ENCODE peak calls at places on chromosomes 6 and 20, in four cellular contexts. One of them, this sample, is unnamed.

GRCh38 chr6:134683783-134684765 is 265.8 kb downstream of the ALDH8A1 start:
- DNase-seq in AG09309: no peak
- DNase-seq in stimulated activated naive B cell treated with anti-CD40 and anti-IgM and Interleukin-4, amounts not matched to agents 10 μg/mL and 1 μg/mL and 100 μg/mL, for 72 hours: no peak
- DNase-seq in amygdala: no peak
- DNase-seq in this sample: no peak

GRCh38 chr6:63349401-63349800 is 29.6 kb upstream of the LGSN start:
- DNase-seq in AG09309: no peak
- DNase-seq in stimulated activated naive B cell treated with anti-CD40 and anti-IgM and Interleukin-4, amounts not matched to agents 10 μg/mL and 1 μg/mL and 100 μg/mL, for 72 hours: no peak
- DNase-seq in amygdala: no peak
- DNase-seq in this sample: no peak

GRCh38 chr6:154414021-154414813 is 57.6 kb upstream of the IPCEF1 start:
- DNase-seq in AG09309: no peak
- DNase-seq in stimulated activated naive B cell treated with anti-CD40 and anti-IgM and Interleukin-4, amounts not matched to agents 10 μg/mL and 1 μg/mL and 100 μg/mL, for 72 hours: no peak
- DNase-seq in amygdala: no peak
- DNase-seq in this sample: no peak

GRCh38 chr6:60679175-60679574 is 1606.8 kb downstream of the KHDRBS2 start:
- DNase-seq in AG09309: no peak
- DNase-seq in stimulated activated naive B cell treated with anti-CD40 and anti-IgM and Interleukin-4, amounts not matched to agents 10 μg/mL and 1 μg/mL and 100 μg/mL, for 72 hours: no peak
- DNase-seq in amygdala: no peak
- DNase-seq in this sample: no peak

GRCh38 chr6:7580927-7581618 is 8.9 kb upstream of the SNRNP48 start:
- DNase-seq in AG09309: no peak
- DNase-seq in stimulated activated naive B cell treated with anti-CD40 and anti-IgM and Interleukin-4, amounts not matched to agents 10 μg/mL and 1 μg/mL and 100 μg/mL, for 72 hours: no peak
- DNase-seq in amygdala: no peak
- DNase-seq in this sample: no peak

GRCh38 chr6:117781550-117781949 is 106.3 kb downstream of the NUS1 start:
- DNase-seq in AG09309: no peak
- DNase-seq in stimulated activated naive B cell treated with anti-CD40 and anti-IgM and Interleukin-4, amounts not matched to agents 10 μg/mL and 1 μg/mL and 100 μg/mL, for 72 hours: no peak
- DNase-seq in amygdala: no peak
- DNase-seq in this sample: no peak

GRCh38 chr6:5004373-5005037 is 668 bp upstream of the RPP40 start:
- DNase-seq in AG09309: no peak
- DNase-seq in stimulated activated naive B cell treated with anti-CD40 and anti-IgM and Interleukin-4, amounts not matched to agents 10 μg/mL and 1 μg/mL and 100 μg/mL, for 72 hours: no peak
- DNase-seq in amygdala: no peak
- DNase-seq in this sample: no peak

GRCh38 chr6:109767961-109768360 is 76.9 kb downstream of the FIG4 start:
- DNase-seq in AG09309: no peak
- DNase-seq in stimulated activated naive B cell treated with anti-CD40 and anti-IgM and Interleukin-4, amounts not matched to agents 10 μg/mL and 1 μg/mL and 100 μg/mL, for 72 hours: no peak
- DNase-seq in amygdala: no peak
- DNase-seq in this sample: no peak

GRCh38 chr6:80145509-80145908 is 39.0 kb downstream of the BCKDHB start:
- DNase-seq in AG09309: no peak
- DNase-seq in stimulated activated naive B cell treated with anti-CD40 and anti-IgM and Interleukin-4, amounts not matched to agents 10 μg/mL and 1 μg/mL and 100 μg/mL, for 72 hours: no peak
- DNase-seq in amygdala: no peak
- DNase-seq in this sample: no peak

GRCh38 chr6:108914235-108915022 is 66.2 kb downstream of the ARMC2 start:
- DNase-seq in AG09309: no peak
- DNase-seq in stimulated activated naive B cell treated with anti-CD40 and anti-IgM and Interleukin-4, amounts not matched to agents 10 μg/mL and 1 μg/mL and 100 μg/mL, for 72 hours: no peak
- DNase-seq in amygdala: no peak
- DNase-seq in this sample: peak

GRCh38 chr6:624979-625378 is 31.9 kb downstream of the HUS1B start:
- DNase-seq in AG09309: no peak
- DNase-seq in stimulated activated naive B cell treated with anti-CD40 and anti-IgM and Interleukin-4, amounts not matched to agents 10 μg/mL and 1 μg/mL and 100 μg/mL, for 72 hours: no peak
- DNase-seq in amygdala: no peak
- DNase-seq in this sample: no peak

GRCh38 chr20:4962257-4962855 is 39.0 kb downstream of the SLC23A2 start:
- DNase-seq in AG09309: no peak
- DNase-seq in stimulated activated naive B cell treated with anti-CD40 and anti-IgM and Interleukin-4, amounts not matched to agents 10 μg/mL and 1 μg/mL and 100 μg/mL, for 72 hours: no peak
- DNase-seq in amygdala: no peak
- DNase-seq in this sample: no peak

GRCh38 chr6:17313971-17314370 is 32.8 kb downstream of the RBM24 start:
- DNase-seq in AG09309: no peak
- DNase-seq in stimulated activated naive B cell treated with anti-CD40 and anti-IgM and Interleukin-4, amounts not matched to agents 10 μg/mL and 1 μg/mL and 100 μg/mL, for 72 hours: no peak
- DNase-seq in amygdala: no peak
- DNase-seq in this sample: no peak

GRCh38 chr20:41386502-41387427 is 20.1 kb upstream of the EMILIN3 start:
- DNase-seq in AG09309: peak
- DNase-seq in stimulated activated naive B cell treated with anti-CD40 and anti-IgM and Interleukin-4, amounts not matched to agents 10 μg/mL and 1 μg/mL and 100 μg/mL, for 72 hours: no peak
- DNase-seq in amygdala: no peak
- DNase-seq in this sample: no peak

GRCh38 chr6:30500421-30501069 is 11.2 kb downstream of the HLA-E start:
- DNase-seq in AG09309: no peak
- DNase-seq in stimulated activated naive B cell treated with anti-CD40 and anti-IgM and Interleukin-4, amounts not matched to agents 10 μg/mL and 1 μg/mL and 100 μg/mL, for 72 hours: no peak
- DNase-seq in amygdala: no peak
- DNase-seq in this sample: no peak

GRCh38 chr6:47678739-47679138 is 19.6 kb upstream of the ADGRF4 start:
- DNase-seq in AG09309: no peak
- DNase-seq in stimulated activated naive B cell treated with anti-CD40 and anti-IgM and Interleukin-4, amounts not matched to agents 10 μg/mL and 1 μg/mL and 100 μg/mL, for 72 hours: no peak
- DNase-seq in amygdala: no peak
- DNase-seq in this sample: no peak

GRCh38 chr6:38080889-38081288 is 261.4 kb downstream of the ZFAND3 start:
- DNase-seq in AG09309: no peak
- DNase-seq in stimulated activated naive B cell treated with anti-CD40 and anti-IgM and Interleukin-4, amounts not matched to agents 10 μg/mL and 1 μg/mL and 100 μg/mL, for 72 hours: no peak
- DNase-seq in amygdala: no peak
- DNase-seq in this sample: peak

GRCh38 chr6:165098165-165098564 is 211.2 kb downstream of the C6orf118 start:
- DNase-seq in AG09309: no peak
- DNase-seq in stimulated activated naive B cell treated with anti-CD40 and anti-IgM and Interleukin-4, amounts not matched to agents 10 μg/mL and 1 μg/mL and 100 μg/mL, for 72 hours: no peak
- DNase-seq in amygdala: no peak
- DNase-seq in this sample: no peak

GRCh38 chr6:168988801-168989200 is 264.8 kb downstream of the THBS2 start:
- DNase-seq in AG09309: no peak
- DNase-seq in stimulated activated naive B cell treated with anti-CD40 and anti-IgM and Interleukin-4, amounts not matched to agents 10 μg/mL and 1 μg/mL and 100 μg/mL, for 72 hours: no peak
- DNase-seq in amygdala: no peak
- DNase-seq in this sample: no peak

GRCh38 chr20:33386673-33387072 is 14.6 kb downstream of the CDK5RAP1 start:
- DNase-seq in AG09309: no peak
- DNase-seq in stimulated activated naive B cell treated with anti-CD40 and anti-IgM and Interleukin-4, amounts not matched to agents 10 μg/mL and 1 μg/mL and 100 μg/mL, for 72 hours: no peak
- DNase-seq in amygdala: no peak
- DNase-seq in this sample: no peak

GRCh38 chr6:88287696-88288095 is 121.5 kb upstream of the CNR1 start:
- DNase-seq in AG09309: no peak
- DNase-seq in stimulated activated naive B cell treated with anti-CD40 and anti-IgM and Interleukin-4, amounts not matched to agents 10 μg/mL and 1 μg/mL and 100 μg/mL, for 72 hours: no peak
- DNase-seq in amygdala: no peak
- DNase-seq in this sample: no peak

GRCh38 chr20:7836076-7836475 is 104.2 kb downstream of the HAO1 start:
- DNase-seq in AG09309: no peak
- DNase-seq in stimulated activated naive B cell treated with anti-CD40 and anti-IgM and Interleukin-4, amounts not matched to agents 10 μg/mL and 1 μg/mL and 100 μg/mL, for 72 hours: no peak
- DNase-seq in amygdala: no peak
- DNase-seq in this sample: no peak

GRCh38 chr20:3046677-3047462 is 1.0 kb downstream of the MRPS26 start:
- DNase-seq in AG09309: no peak
- DNase-seq in stimulated activated naive B cell treated with anti-CD40 and anti-IgM and Interleukin-4, amounts not matched to agents 10 μg/mL and 1 μg/mL and 100 μg/mL, for 72 hours: no peak
- DNase-seq in amygdala: no peak
- DNase-seq in this sample: peak

GRCh38 chr6:4856779-4857178 is 80.6 kb downstream of the CDYL start:
- DNase-seq in AG09309: no peak
- DNase-seq in stimulated activated naive B cell treated with anti-CD40 and anti-IgM and Interleukin-4, amounts not matched to agents 10 μg/mL and 1 μg/mL and 100 μg/mL, for 72 hours: no peak
- DNase-seq in amygdala: no peak
- DNase-seq in this sample: no peak

GRCh38 chr6:157240059-157240959 is 83.0 kb downstream of the TMEM242 start:
- DNase-seq in AG09309: peak
- DNase-seq in stimulated activated naive B cell treated with anti-CD40 and anti-IgM and Interleukin-4, amounts not matched to agents 10 μg/mL and 1 μg/mL and 100 μg/mL, for 72 hours: no peak
- DNase-seq in amygdala: no peak
- DNase-seq in this sample: peak

GRCh38 chr6:24931296-24931695 is 4.5 kb downstream of the RIPOR2 start:
- DNase-seq in AG09309: no peak
- DNase-seq in stimulated activated naive B cell treated with anti-CD40 and anti-IgM and Interleukin-4, amounts not matched to agents 10 μg/mL and 1 μg/mL and 100 μg/mL, for 72 hours: no peak
- DNase-seq in amygdala: no peak
- DNase-seq in this sample: no peak

GRCh38 chr20:57703013-57703412 is 6.8 kb downstream of the PMEPA1 start:
- DNase-seq in AG09309: no peak
- DNase-seq in stimulated activated naive B cell treated with anti-CD40 and anti-IgM and Interleukin-4, amounts not matched to agents 10 μg/mL and 1 μg/mL and 100 μg/mL, for 72 hours: no peak
- DNase-seq in amygdala: no peak
- DNase-seq in this sample: no peak

GRCh38 chr6:24183584-24183983 is 57.6 kb downstream of the NRSN1 start:
- DNase-seq in AG09309: no peak
- DNase-seq in stimulated activated naive B cell treated with anti-CD40 and anti-IgM and Interleukin-4, amounts not matched to agents 10 μg/mL and 1 μg/mL and 100 μg/mL, for 72 hours: no peak
- DNase-seq in amygdala: no peak
- DNase-seq in this sample: no peak

This sample was measured in RKO.